ENCODE peak calls at places on chromosomes 3 and 15, in ten cellular contexts. Y is body of pancreas; V is GM23338; P is caudate nucleus; J is RWPE1; L is cardiac muscle cell; E is H9; S is A549; Z is lower lobe of right lung; K is effector memory CD4-positive, alpha-beta T cell. F is an unnamed sample.

GRCh38 chr3:31288641-31289100 is 244.1 kb upstream of the STT3B start:
- DNase-seq in Y (no peak), V (peak), P (no peak), J (peak), L (peak), E (peak), S (peak), Z (no peak), K (no peak), F (peak)

GRCh38 chr3:32791833-32792232 is 26.0 kb upstream of the TRIM71 start:
- DNase-seq in Y (no peak), V (no peak), P (no peak), J (no peak), L (no peak), E (no peak), S (no peak), Z (no peak), K (no peak), F (no peak)

GRCh38 chr15:81105521-81105920 is 28.5 kb upstream of the CFAP161 start:
- DNase-seq in Y (no peak), V (no peak), P (no peak), J (no peak), L (no peak), E (no peak), S (no peak), Z (no peak), K (no peak), F (no peak)

GRCh38 chr15:50652671-50653070 is 33.9 kb downstream of the TRPM7 start:
- DNase-seq in Y (no peak), V (peak), P (no peak), J (no peak), L (no peak), E (peak), S (no peak), Z (no peak), K (no peak), F (no peak)

GRCh38 chr3:87350367-87351199 is 74.2 kb upstream of the POU1F1 start:
- DNase-seq in Y (peak), V (peak), P (peak), J (peak), L (peak), E (no peak), S (peak), Z (no peak), K (peak), F (peak)

GRCh38 chr3:115324056-115324455 is 177.0 kb upstream of the ZBTB20 start:
- DNase-seq in Y (no peak), V (no peak), P (no peak), J (no peak), L (no peak), E (no peak), S (no peak), Z (no peak), K (no peak), F (no peak)

GRCh38 chr3:129107793-129108192 is 13.8 kb downstream of the RAB43 start:
- DNase-seq in Y (no peak), V (no peak), P (no peak), J (no peak), L (no peak), E (no peak), S (no peak), Z (peak), K (no peak), F (no peak)

GRCh38 chr15:100959066-100960050 is 40.2 kb downstream of the LRRK1 start:
- DNase-seq in Y (no peak), V (no peak), P (no peak), J (no peak), L (peak), E (no peak), S (peak), Z (no peak), K (no peak), F (no peak)

GRCh38 chr15:22902981-22903380 is 64.5 kb downstream of the NIPA2 start:
- DNase-seq in Y (no peak), V (no peak), P (no peak), J (no peak), L (no peak), E (no peak), S (no peak), Z (no peak), K (no peak), F (no peak)

GRCh38 chr15:89248584-89248983 is 4.8 kb downstream of the FANCI start:
- DNase-seq in Y (no peak), V (no peak), P (no peak), J (no peak), L (no peak), E (no peak), S (no peak), Z (no peak), K (no peak), F (no peak)

GRCh38 chr15:89247441-89247840 is 3.7 kb downstream of the FANCI start:
- DNase-seq in Y (no peak), V (no peak), P (no peak), J (no peak), L (peak), E (no peak), S (no peak), Z (no peak), K (no peak), F (no peak)

GRCh38 chr15:89243046-89243690 is 611 bp upstream of the FANCI start:
- DNase-seq in Y (no peak), V (peak), P (no peak), J (no peak), L (peak), E (no peak), S (no peak), Z (no peak), K (no peak), F (no peak)

GRCh38 chr15:89243691-89244511 is at the start of gene FANCI:
- DNase-seq in Y (peak), V (peak), P (peak), J (peak), L (peak), E (peak), S (peak), Z (peak), K (peak), F (peak)

GRCh38 chr15:89244512-89244869 is 712 bp downstream of the FANCI start:
- DNase-seq in Y (no peak), V (no peak), P (no peak), J (peak), L (no peak), E (no peak), S (no peak), Z (no peak), K (no peak), F (peak)
- H3K27ac ChIP-seq in Y (no peak), V (peak), P (no peak), J (peak), L (no peak), E (no peak), S (peak), Z (no peak), K (peak), F (peak)

GRCh38 chr3:14532691-14533456 is 7.3 kb downstream of the GRIP2 start:
- DNase-seq in Y (peak), V (peak), P (no peak), J (peak), L (peak), E (peak), S (no peak), Z (no peak), K (no peak), F (no peak)
- H3K27ac ChIP-seq in Y (no peak), V (peak), P (no peak), J (no peak), L (no peak), E (no peak), S (no peak), Z (no peak), K (no peak), F (no peak)

GRCh38 chr3:36924748-36925521 is 19.9 kb downstream of the TRANK1 start:
- DNase-seq in Y (no peak), V (no peak), P (no peak), J (no peak), L (no peak), E (no peak), S (no peak), Z (no peak), K (no peak), F (no peak)

GRCh38 chr3:36923523-36923943 is 21.3 kb downstream of the TRANK1 start:
- DNase-seq in Y (no peak), V (peak), P (no peak), J (no peak), L (no peak), E (peak), S (no peak), Z (no peak), K (no peak), F (no peak)

GRCh38 chr3:36920884-36921567 is 23.8 kb downstream of the TRANK1 start:
- DNase-seq in Y (no peak), V (no peak), P (no peak), J (no peak), L (no peak), E (no peak), S (no peak), Z (no peak), K (no peak), F (no peak)

GRCh38 chr3:36926292-36926897 is 18.5 kb downstream of the TRANK1 start:
- DNase-seq in Y (no peak), V (no peak), P (no peak), J (no peak), L (no peak), E (no peak), S (no peak), Z (no peak), K (no peak), F (no peak)

DNA sequence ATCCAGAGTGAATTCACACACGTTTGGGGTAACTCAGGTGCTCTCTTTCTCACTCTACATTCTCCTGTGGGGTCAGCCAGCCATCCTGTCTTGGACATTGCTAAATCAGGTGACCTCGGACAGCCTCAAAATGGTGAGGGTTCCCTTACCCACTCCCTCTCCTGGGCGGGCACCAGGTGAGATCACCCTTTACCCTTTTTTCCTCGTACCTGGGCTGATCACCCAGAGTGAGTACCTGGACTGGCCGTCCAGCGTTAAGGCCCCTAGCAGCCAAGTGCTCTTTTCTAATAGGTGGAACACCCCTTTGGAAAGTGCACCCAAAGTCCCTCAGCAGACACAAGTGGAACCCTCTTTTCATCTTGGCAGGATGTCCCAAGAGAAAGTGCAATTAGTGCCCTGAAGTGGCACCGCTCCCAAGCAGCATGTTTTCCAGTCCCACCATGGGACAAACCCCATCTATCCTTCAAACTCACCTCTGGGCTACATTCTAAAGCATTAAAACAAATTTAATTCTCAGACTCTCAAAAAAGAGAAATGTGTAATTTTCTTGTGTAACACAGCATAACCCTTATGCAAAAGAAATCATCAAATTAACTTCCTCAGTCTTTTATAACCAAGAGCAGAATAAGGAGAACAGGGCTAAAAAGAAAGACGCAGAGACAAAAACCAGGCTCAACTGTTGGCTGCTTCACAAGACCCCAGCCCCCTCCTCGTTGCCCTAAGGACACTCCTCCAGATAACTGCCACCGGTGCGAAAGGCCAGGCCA is 20.7 kb downstream of the TRANK1 start:
- DNase-seq in Y (no peak), V (no peak), P (no peak), J (no peak), L (no peak), E (no peak), S (no peak), Z (no peak), K (no peak), F (no peak)
- H3K27ac ChIP-seq in Y (no peak), V (no peak), P (no peak), J (no peak), L (peak), E (no peak), S (no peak), Z (no peak), K (no peak), F (no peak)

GRCh38 chr3:157127268-157127667 is 32.7 kb downstream of the CCNL1 start:
- DNase-seq in Y (no peak), V (peak), P (no peak), J (peak), L (no peak), E (no peak), S (no peak), Z (no peak), K (no peak), F (no peak)
- H3K27ac ChIP-seq in Y (peak), V (no peak), P (no peak), J (peak), L (peak), E (no peak), S (peak), Z (no peak), K (no peak), F (no peak)

GRCh38 chr3:113247664-113248458 is 36.5 kb downstream of the BOC start:
- DNase-seq in Y (no peak), V (no peak), P (no peak), J (no peak), L (no peak), E (no peak), S (no peak), Z (no peak), K (no peak), F (no peak)

GRCh38 chr3:113249601-113250000 is 38.2 kb downstream of the BOC start:
- DNase-seq in Y (no peak), V (no peak), P (no peak), J (no peak), L (no peak), E (no peak), S (no peak), Z (no peak), K (no peak), F (no peak)

GRCh38 chr3:113250566-113250965 is 39.2 kb downstream of the BOC start:
- DNase-seq in Y (no peak), V (no peak), P (no peak), J (no peak), L (no peak), E (no peak), S (no peak), Z (no peak), K (no peak), F (no peak)

GRCh38 chr3:113247051-113247450 is 35.7 kb downstream of the BOC start:
- DNase-seq in Y (no peak), V (no peak), P (no peak), J (no peak), L (no peak), E (no peak), S (no peak), Z (no peak), K (no peak), F (no peak)

GRCh38 chr3:113249111-113249510 is 37.8 kb downstream of the BOC start:
- DNase-seq in Y (no peak), V (no peak), P (no peak), J (peak), L (peak), E (no peak), S (no peak), Z (no peak), K (no peak), F (no peak)
- H3K27ac ChIP-seq in Y (no peak), V (no peak), P (no peak), J (no peak), L (no peak), E (no peak), S (no peak), Z (no peak), K (no peak), F (no peak)

GRCh38 chr3:119639494-119640350 is 20.7 kb downstream of the POPDC2 start:
- DNase-seq in Y (no peak), V (no peak), P (no peak), J (no peak), L (no peak), E (no peak), S (no peak), Z (no peak), K (no peak), F (peak)
- H3K27ac ChIP-seq in Y (no peak), V (no peak), P (no peak), J (no peak), L (peak), E (no peak), S (peak), Z (peak), K (no peak), F (peak)

F was measured in MM.1S.